ENCODE peak calls at places on chromosomes 5 and 9, in five cellular contexts. N is astrocyte of the spinal cord, S is sigmoid colon, P is MM.1S, M is IMR-90. W is an unnamed sample.

GRCh38 chr5:103519550-103519949 is 43.0 kb downstream of the NUDT12 start:
- DNase-seq in S (no peak), P (no peak), M (peak), N (no peak), W (no peak)

GRCh38 chr9:124884376-124884775 is 22.4 kb downstream of the ARPC5L start:
- DNase-seq in S (no peak), P (no peak), M (no peak), N (peak), W (no peak)

GRCh38 chr9:127336086-127336485 is 60.9 kb upstream of the SLC2A8 start:
- DNase-seq in M (peak), S (no peak), P (no peak), N (no peak), W (peak)

GRCh38 chr5:134555889-134556311 is 30.4 kb downstream of the JADE2 start:
- DNase-seq in N (peak), M (peak), P (no peak), S (peak), W (no peak)

GRCh38 chr5:2738700-2739359 is 12.6 kb downstream of the IRX2 start:
- DNase-seq in S (no peak), N (no peak), P (no peak), M (no peak), W (no peak)

GRCh38 chr5:59090323-59090722 is 507.4 kb downstream of the RAB3C start:
- DNase-seq in M (no peak), P (no peak), N (no peak), S (no peak), W (no peak)

GRCh38 chr9:35495984-35496383 is 6.1 kb downstream of the RUSC2 start:
- DNase-seq in P (no peak), M (no peak), N (no peak), S (no peak), W (no peak)

GRCh38 chr5:171496431-171496830 is 77.0 kb downstream of the FGF18 start:
- DNase-seq in M (no peak), S (no peak), P (no peak), N (no peak), W (no peak)

GRCh38 chr5:176806137-176806536 is 4.2 kb upstream of the UNC5A start:
- DNase-seq in M (peak), N (peak), S (no peak), P (no peak), W (no peak)

GRCh38 chr5:72194846-72195245 is 87.6 kb downstream of the MAP1B start:
- DNase-seq in S (no peak), M (no peak), P (peak), N (peak), W (no peak)

GRCh38 chr9:134215709-134216448 is 51.5 kb upstream of the RNU6ATAC start:
- DNase-seq in P (no peak), S (no peak), M (peak), N (peak), W (no peak)

GRCh38 chr5:9774472-9775079 is 144.4 kb upstream of the TAS2R1 start:
- DNase-seq in M (peak), S (no peak), P (no peak), N (peak), W (peak)

GRCh38 chr9:35696520-35697215 is 6.9 kb upstream of the TPM2 start:
- DNase-seq in N (peak), M (peak), P (peak), S (peak), W (no peak)

GRCh38 chr5:38373733-38374132 is 115.4 kb downstream of the EGFLAM start:
- DNase-seq in S (no peak), M (peak), N (peak), P (no peak), W (peak)

GRCh38 chr9:106861585-106862114 is 1.3 kb upstream of the ZNF462 start:
- DNase-seq in S (no peak), M (no peak), P (no peak), N (no peak), W (no peak)

GRCh38 chr5:87457706-87458105 is 45.0 kb upstream of the CCNH start:
- DNase-seq in N (no peak), M (no peak), S (no peak), P (no peak), W (no peak)

GRCh38 chr5:131264453-131265200 is 774 bp downstream of the CDC42SE2 start:
- DNase-seq in N (peak), S (peak), M (peak), P (peak), W (no peak)

GRCh38 chr9:78692871-78693270 is 395.9 kb downstream of the PSAT1 start:
- DNase-seq in P (no peak), M (peak), S (no peak), N (peak), W (no peak)

GRCh38 chr5:82416506-82416905 is 138.4 kb upstream of the RPS23 start:
- DNase-seq in S (no peak), M (no peak), P (no peak), N (no peak), W (no peak)

GRCh38 chr5:154222414-154222813 is 31.9 kb downstream of the GALNT10 start:
- DNase-seq in P (no peak), S (no peak), N (no peak), M (no peak), W (no peak)

GRCh38 chr9:91187311-91187964 is 174.3 kb downstream of the AUH start:
- DNase-seq in S (no peak), P (no peak), M (no peak), N (no peak), W (no peak)

GRCh38 chr5:10581424-10581748 is 17.5 kb downstream of the ANKRD33B start:
- DNase-seq in S (no peak), P (no peak), N (no peak), M (no peak), W (no peak)

GRCh38 chr5:10317825-10318682 is 10.4 kb upstream of the CMBL start:
- DNase-seq in S (peak), N (peak), M (no peak), P (no peak), W (no peak)

GRCh38 chr5:132261881-132262845 is 4.7 kb downstream of the PDLIM4 start:
- DNase-seq in N (no peak), M (no peak), P (no peak), S (no peak), W (no peak)

GRCh38 chr9:121776009-121776738 is 124.7 kb downstream of the DAB2IP start:
- DNase-seq in P (no peak), M (no peak), S (no peak), N (no peak), W (no peak)

GRCh38 chr9:127133739-127134167 is 11.3 kb upstream of the ANGPTL2 start:
- DNase-seq in M (peak), S (peak), N (peak), P (no peak), W (peak)

GRCh38 chr5:75656311-75657003 is 45.2 kb downstream of the ANKDD1B start:
- DNase-seq in P (no peak), N (peak), S (no peak), M (peak), W (no peak)

GRCh38 chr9:125472926-125473701 is 211.5 kb downstream of the GAPVD1 start:
- DNase-seq in N (peak), S (peak), M (peak), P (no peak), W (no peak)

GRCh38 chr9:841371-842209 is at the start of gene DMRT1:
- DNase-seq in P (no peak), M (no peak), S (no peak), N (no peak), W (no peak)

GRCh38 chr9:72856985-72857631 is 95.7 kb downstream of the ALDH1A1 start:
- DNase-seq in N (peak), S (no peak), M (peak), P (peak), W (peak)

GRCh38 chr5:124297826-124298225 is 448.6 kb downstream of the ZNF608 start:
- DNase-seq in M (no peak), S (no peak), P (no peak), N (no peak), W (no peak)

GRCh38 chr5:29982446-29982845 is 1211.0 kb upstream of the CDH6 start:
- DNase-seq in N (no peak), M (no peak), S (no peak), P (no peak), W (no peak)

GRCh38 chr5:121325930-121326329 is 525.8 kb upstream of the FTMT start:
- DNase-seq in S (no peak), P (no peak), N (peak), M (no peak), W (peak)

GRCh38 chr5:10351199-10351881 is 2.2 kb upstream of the MARCHF6 start:
- DNase-seq in S (no peak), M (peak), P (no peak), N (peak), W (peak)

GRCh38 chr5:112757468-112758208 is 20.0 kb downstream of the APC start:
- DNase-seq in S (no peak), P (peak), N (peak), M (peak), W (no peak)

DNA sequence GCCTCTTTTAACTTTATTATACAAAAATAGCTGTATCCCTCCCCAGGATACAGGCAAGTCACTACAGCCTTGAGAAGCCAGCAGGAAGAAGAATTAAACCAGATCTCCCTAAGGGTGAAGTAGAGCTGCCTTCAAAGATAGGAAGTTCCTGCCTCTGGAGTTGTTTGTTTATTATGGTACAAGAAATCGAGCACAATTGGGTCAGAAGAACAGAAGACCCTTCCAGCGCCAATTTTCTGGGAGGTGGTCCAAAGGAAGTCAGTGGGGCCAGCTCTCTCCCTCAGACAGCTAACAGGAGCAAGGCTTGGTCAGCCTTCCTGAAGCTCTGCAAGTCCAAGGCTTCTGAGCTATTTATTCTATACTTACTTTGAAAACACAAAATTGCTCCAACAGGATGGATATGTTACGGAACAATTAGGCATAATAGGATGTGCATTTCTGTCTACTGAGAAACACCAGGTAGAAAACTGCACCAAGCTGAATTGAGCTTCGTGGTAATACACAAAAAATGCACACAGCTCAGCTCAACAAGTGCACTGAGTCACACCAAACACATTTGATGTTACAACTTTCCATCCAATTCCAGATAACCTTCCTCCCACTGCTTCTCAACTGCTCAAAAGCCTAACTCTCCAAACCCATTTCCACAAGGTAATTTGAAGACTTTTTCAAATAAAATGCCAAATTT is 16.0 kb downstream of the SERINC5 start:
- DNase-seq in P (no peak), S (no peak), N (peak), M (peak), W (no peak)
- H3K4me3 ChIP-seq in P (no peak), S (no peak), N (no peak), M (no peak), W (no peak)

GRCh38 chr5:179304871-179305270 is 40.4 kb downstream of the ADAMTS2 start:
- DNase-seq in S (no peak), M (no peak), N (no peak), P (no peak), W (no peak)

GRCh38 chr5:179301796-179302195 is 43.5 kb downstream of the ADAMTS2 start:
- DNase-seq in S (peak), N (no peak), P (no peak), M (no peak), W (no peak)

GRCh38 chr5:179304466-179304865 is 40.8 kb downstream of the ADAMTS2 start:
- DNase-seq in M (peak), S (no peak), P (no peak), N (peak), W (peak)

GRCh38 chr5:179302499-179303185 is 42.6 kb downstream of the ADAMTS2 start:
- DNase-seq in N (no peak), M (no peak), P (no peak), S (peak), W (no peak)

GRCh38 chr5:179303801-179304200 is 41.5 kb downstream of the ADAMTS2 start:
- DNase-seq in S (peak), M (no peak), P (no peak), N (no peak), W (no peak)
- H3K4me3 ChIP-seq in S (no peak), M (no peak), P (no peak), N (no peak), W (no peak)

GRCh38 chr9:128819716-128820664 is 1.7 kb downstream of the ENDOG start:
- DNase-seq in N (no peak), S (peak), M (no peak), P (no peak), W (no peak)
- H3K4me3 ChIP-seq in N (no peak), S (peak), M (no peak), P (no peak), W (peak)

GRCh38 chr9:131096490-131097258 is at the start of gene AIF1L:
- DNase-seq in N (no peak), P (no peak), M (no peak), S (no peak), W (no peak)
- H3K4me3 ChIP-seq in N (no peak), P (no peak), M (peak), S (peak), W (peak)

DNA sequence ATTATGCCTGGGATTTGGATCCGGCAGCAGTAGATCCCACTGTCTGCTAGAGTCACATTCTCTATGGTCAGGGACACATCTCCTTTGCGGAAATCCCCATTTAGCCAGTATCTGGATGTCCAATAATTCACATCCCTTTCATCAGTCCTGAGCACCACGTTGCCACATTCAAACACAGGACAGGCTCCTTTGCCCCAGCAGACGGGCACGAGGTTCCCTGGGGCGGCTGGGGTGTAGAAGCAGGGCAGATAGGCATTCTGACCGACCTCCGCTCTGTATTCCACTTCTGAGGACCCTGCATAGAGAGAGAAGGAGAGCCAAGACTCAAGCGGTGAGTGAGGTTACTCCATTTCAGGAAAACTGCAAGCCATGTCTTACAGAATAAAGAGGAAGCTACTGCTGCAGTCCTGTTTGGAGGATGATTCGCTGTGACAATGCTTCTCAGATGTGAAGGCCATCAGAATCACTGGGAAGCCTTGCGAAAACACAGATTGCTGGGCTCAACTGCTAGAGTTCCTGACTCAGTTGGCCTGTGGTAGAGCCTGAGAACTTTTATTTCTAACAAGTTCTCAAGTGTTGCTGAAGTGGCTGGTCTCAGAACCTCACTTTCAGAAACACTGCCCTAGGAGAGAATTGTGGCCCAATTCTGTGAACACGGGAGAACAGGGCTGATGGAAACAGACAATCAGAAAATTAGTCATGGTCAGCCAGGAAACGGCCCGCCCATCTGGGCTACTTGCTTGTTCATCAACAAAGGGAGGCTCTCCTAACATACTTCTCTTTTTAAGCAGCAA is 2.0 kb downstream of the HAVCR2 start:
- DNase-seq in S (no peak), N (no peak), P (no peak), M (peak), W (no peak)
- H3K4me3 ChIP-seq in S (peak), N (no peak), P (no peak), M (no peak), W (no peak)

GRCh38 chr9:137156567-137157375 is 13.1 kb downstream of the LRRC26 start:
- DNase-seq in S (no peak), N (peak), P (peak), M (peak), W (no peak)
- H3K4me3 ChIP-seq in S (no peak), N (peak), P (peak), M (peak), W (peak)

GRCh38 chr9:118686940-118687339 is 682.3 kb downstream of the BRINP1 start:
- DNase-seq in N (no peak), M (no peak), P (no peak), S (no peak), W (no peak)
- H3K4me3 ChIP-seq in N (no peak), M (no peak), P (no peak), S (no peak), W (no peak)

GRCh38 chr5:111071413-111071812 is at the start of gene TSLP:
- DNase-seq in P (no peak), M (no peak), S (no peak), N (no peak), W (no peak)
- H3K4me3 ChIP-seq in P (peak), M (no peak), S (peak), N (peak), W (peak)

GRCh38 chr5:151686673-151687378 is at the start of gene SPARC:
- DNase-seq in S (peak), M (peak), N (peak), P (peak), W (peak)
- H3K4me3 ChIP-seq in S (peak), M (peak), N (peak), P (peak), W (peak)

W was measured in skeletal muscle cell.